ENCODE peak calls at places on chromosome 17, in four cellular contexts. A, M, D and F are unnamed samples.

GRCh38 chr17:77872199-77872598 is 86.3 kb upstream of the TNRC6C start:
- DNase-seq in D (no peak), M (no peak), A (no peak), F (no peak)

GRCh38 chr17:60857521-60857920 is 179.9 kb downstream of the BCAS3 start:
- DNase-seq in M (no peak), D (no peak), A (no peak), F (no peak)

GRCh38 chr17:35095741-35096140 is 23.9 kb downstream of the RAD51D start:
- DNase-seq in D (no peak), M (no peak), A (no peak), F (no peak)

GRCh38 chr17:29084476-29085148 is 41.7 kb downstream of the PIPOX start:
- DNase-seq in D (peak), M (peak), A (no peak), F (no peak)

GRCh38 chr17:42639484-42640474 is 19.3 kb upstream of the TUBG2 start:
- DNase-seq in M (no peak), D (no peak), A (no peak), F (no peak)

GRCh38 chr17:13030459-13031305 is 12.9 kb upstream of the ELAC2 start:
- DNase-seq in D (peak), M (peak), A (peak), F (no peak)

GRCh38 chr17:691423-691822 is 23.2 kb downstream of the VPS53 start:
- DNase-seq in D (no peak), M (no peak), A (no peak), F (no peak)

GRCh38 chr17:65518256-65518655 is 43.2 kb downstream of the AXIN2 start:
- DNase-seq in A (no peak), M (no peak), D (no peak), F (no peak)

GRCh38 chr17:74147966-74148365 is 55.5 kb upstream of the RPL38 start:
- DNase-seq in D (no peak), M (no peak), A (no peak), F (no peak)

GRCh38 chr17:68512967-68513474 is 791 bp downstream of the PRKAR1A start:
- DNase-seq in M (peak), D (peak), A (peak), F (no peak)

GRCh38 chr17:68511671-68512246 is 471 bp upstream of the PRKAR1A start:
- DNase-seq in A (peak), M (peak), D (peak), F (peak)

GRCh38 chr17:68509151-68510057 is 2.8 kb upstream of the PRKAR1A start:
- DNase-seq in D (no peak), A (peak), M (no peak), F (no peak)

GRCh38 chr17:68512247-68512966 is at the start of gene PRKAR1A:
- DNase-seq in D (peak), M (peak), A (peak), F (peak)

GRCh38 chr17:68511254-68511670 is 968 bp upstream of the PRKAR1A start:
- DNase-seq in A (no peak), D (no peak), M (no peak), F (no peak)
- TF ChIP-seq CTCF in A (peak), D (no peak), M (peak), F (peak)

GRCh38 chr17:7262192-7263070 is at the start of gene CLDN7:
- DNase-seq in M (peak), D (peak), A (no peak), F (peak)

GRCh38 chr17:7259555-7259889 is 2.8 kb downstream of the CLDN7 start:
- DNase-seq in D (no peak), M (no peak), A (no peak), F (no peak)

GRCh38 chr17:7260151-7260550 is 2.1 kb downstream of the CLDN7 start:
- DNase-seq in D (no peak), M (no peak), A (no peak), F (no peak)

GRCh38 chr17:7261377-7262191 is 694 bp downstream of the CLDN7 start:
- DNase-seq in M (peak), D (no peak), A (no peak), F (no peak)

GRCh38 chr17:7260601-7261376 is 1.5 kb downstream of the CLDN7 start:
- DNase-seq in D (peak), A (no peak), M (peak), F (no peak)
- H3K4me3 ChIP-seq in D (peak), A (peak), M (peak), F (peak)

DNA sequence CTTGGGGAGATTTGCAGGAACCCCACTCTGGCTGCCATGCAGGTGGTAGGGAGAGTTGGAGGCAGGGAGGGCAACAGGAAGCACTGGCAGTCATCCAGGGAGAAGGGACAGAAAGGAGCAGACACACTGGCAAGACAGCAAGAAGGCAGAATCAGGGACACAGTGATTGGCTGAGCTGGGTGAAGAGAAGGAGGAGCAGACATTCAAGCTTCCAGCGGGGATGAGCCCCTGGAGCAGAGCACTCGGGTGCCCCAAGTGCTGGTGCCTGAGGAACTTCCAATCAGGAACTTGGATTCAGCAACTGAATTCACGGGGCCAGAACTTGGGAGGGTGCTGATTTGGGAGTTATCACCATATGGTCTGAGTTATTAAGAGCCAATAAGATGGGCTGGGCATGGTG is 6.3 kb upstream of the ITGA3 start:
- DNase-seq in D (no peak), A (no peak), M (no peak), F (no peak)
- TF ChIP-seq EZH2phosphoT487 in D (no peak), A (no peak), M (no peak), F (no peak)

GRCh38 chr17:5191541-5192417 is at the start of gene ZNF594:
- DNase-seq in A (peak), D (peak), M (peak), F (peak)
- TF ChIP-seq CTCF in A (peak), D (peak), M (peak), F (peak)

GRCh38 chr17:82424001-82424862 is 5.8 kb upstream of the OGFOD3 start:
- DNase-seq in M (peak), A (peak), D (peak), F (peak)
- H3K4me3 ChIP-seq in M (no peak), A (no peak), D (no peak), F (no peak)